ENCODE peak calls at places on chromosomes 16 and 17, in six cellular contexts. S, V, P, U, T and G are unnamed samples.

GRCh38 chr17:9844153-9844552 is 18.4 kb downstream of the GLP2R start:
- DNase-seq in U (no peak), V (no peak), S (no peak), T (no peak), P (no peak), G (no peak)

GRCh38 chr17:30929081-30929633 is 7.4 kb downstream of the ADAP2 start:
- DNase-seq in V (no peak), U (no peak), S (no peak), P (no peak), T (no peak), G (no peak)

GRCh38 chr17:80798595-80799552 is 192.8 kb upstream of the CHMP6 start:
- DNase-seq in T (no peak), U (no peak), P (no peak), V (no peak), S (no peak), G (no peak)

GRCh38 chr17:75454193-75454592 is 2.2 kb upstream of the TMEM94 start:
- DNase-seq in U (no peak), V (no peak), P (no peak), T (no peak), S (no peak), G (no peak)

GRCh38 chr17:75267146-75267402 is 4.0 kb downstream of the MIF4GD start:
- DNase-seq in P (no peak), V (no peak), S (no peak), T (no peak), U (no peak), G (no peak)

GRCh38 chr17:80980397-80981061 is 11.1 kb upstream of the CHMP6 start:
- DNase-seq in T (no peak), P (no peak), S (no peak), V (peak; percentile 51), U (no peak), G (no peak)

GRCh38 chr17:76873856-76874255 is 5.7 kb downstream of the MGAT5B start:
- DNase-seq in S (no peak), P (no peak), V (peak; percentile 55), U (no peak), T (no peak), G (no peak)

GRCh38 chr16:27399969-27400368 is 2.0 kb upstream of the IL21R start:
- DNase-seq in V (no peak), S (no peak), P (no peak), T (no peak), U (no peak), G (no peak)

GRCh38 chr17:67754001-67754400 is 36.3 kb downstream of the NOL11 start:
- DNase-seq in P (no peak), S (no peak), T (no peak), V (no peak), U (no peak), G (no peak)

GRCh38 chr17:2982854-2983636 is 80.4 kb downstream of the OR1D5 start:
- DNase-seq in T (peak; percentile 95), U (no peak), S (peak; percentile 94), P (peak; percentile 60), V (peak; percentile 61), G (no peak)
- H3K4me3 ChIP-seq in T (no peak overlapping the region), U (no peak overlapping the region), S (no peak overlapping the region), P (no peak overlapping the region), V (no peak overlapping the region), G (no peak overlapping the region)

GRCh38 chr16:4272114-4272954 is 489 bp downstream of the TFAP4 start:
- DNase-seq in V (no peak), U (no peak), P (peak; percentile 52), S (peak; percentile 40), T (peak; percentile 40), G (no peak)

GRCh38 chr16:4270091-4270490 is 2.7 kb downstream of the TFAP4 start:
- DNase-seq in P (no peak), T (no peak), V (no peak), U (no peak), S (no peak), G (no peak)

GRCh38 chr16:4273858-4274291 is 1.1 kb upstream of the TFAP4 start:
- DNase-seq in U (no peak), S (peak; percentile 71), P (peak; percentile 55), V (no peak), T (peak; percentile 64), G (no peak)

GRCh38 chr16:4271176-4272113 is 1.4 kb downstream of the TFAP4 start:
- DNase-seq in P (peak; percentile 93), U (no peak), T (peak; percentile 94), V (peak; percentile 88), S (peak; percentile 93), G (no peak)

GRCh38 chr16:4270595-4270994 is 2.2 kb downstream of the TFAP4 start:
- DNase-seq in V (no peak), P (no peak), U (no peak), T (no peak), S (no peak), G (no peak)
- H3K4me3 ChIP-seq in V (no peak overlapping the region), P (peak overlapping the region; percentile 79), U (no peak overlapping the region), T (peak overlapping the region; percentile 93), S (no peak overlapping the region), G (no peak overlapping the region)

GRCh38 chr16:71359431-71359830 is 908 bp downstream of the CALB2 start:
- DNase-seq in U (no peak), T (no peak), P (no peak), S (no peak), V (peak; percentile 8), G (no peak)

GRCh38 chr16:71356051-71356740 is 2.3 kb upstream of the CALB2 start:
- DNase-seq in V (no peak), P (no peak), T (no peak), U (no peak), S (no peak), G (no peak)

GRCh38 chr16:71358464-71359031 is at the start of gene CALB2:
- DNase-seq in V (no peak), U (no peak), P (peak; percentile 64), S (peak; percentile 64), T (peak; percentile 70), G (no peak)

GRCh38 chr16:71360378-71360777 is 1.9 kb downstream of the CALB2 start:
- DNase-seq in T (peak; percentile 95), P (no peak), U (peak; percentile 71), S (peak; percentile 88), V (peak; percentile 95), G (peak; percentile 74)

DNA sequence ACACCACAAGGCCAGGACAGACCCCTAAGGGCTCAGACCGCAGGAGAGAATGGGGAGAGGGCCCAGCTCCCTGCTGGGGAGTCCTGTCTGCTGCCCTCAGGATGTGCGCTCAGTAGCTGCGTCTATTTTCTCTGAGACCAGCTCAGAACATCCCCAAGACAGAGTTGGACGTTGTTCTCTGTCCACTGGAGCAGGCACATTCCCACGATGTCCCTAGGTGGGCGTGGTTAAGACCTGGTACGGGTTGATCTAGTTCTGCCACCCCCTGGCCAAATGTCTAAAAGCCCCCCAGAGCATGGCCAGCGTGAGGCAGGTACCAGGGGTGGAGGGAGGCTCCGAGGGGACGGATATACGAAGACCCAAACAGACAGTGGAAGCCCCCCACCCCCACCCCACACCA is 842 bp upstream of the CALB2 start:
- DNase-seq in P (no peak), U (no peak), T (no peak), V (no peak), S (no peak), G (no peak)
- H3K4me3 ChIP-seq in P (no peak overlapping the region), U (no peak overlapping the region), T (no peak overlapping the region), V (no peak overlapping the region), S (no peak overlapping the region), G (no peak overlapping the region)

GRCh38 chr17:62967111-62967449 is 1.0 kb downstream of the TANC2 start:
- DNase-seq in T (no peak), P (no peak), U (no peak), S (no peak), V (no peak), G (no peak)

GRCh38 chr17:62970617-62971016 is 4.6 kb downstream of the TANC2 start:
- DNase-seq in T (no peak), P (no peak), S (no peak), V (no peak), U (no peak), G (no peak)

GRCh38 chr17:62965649-62966425 is at the start of gene TANC2:
- DNase-seq in T (peak; percentile 87), V (peak; percentile 76), U (peak; percentile 51), S (peak; percentile 83), P (peak; percentile 86), G (no peak)

GRCh38 chr17:62966426-62967110 is 533 bp downstream of the TANC2 start:
- DNase-seq in P (peak; percentile 74), S (no peak), T (peak; percentile 22), U (no peak), V (no peak), G (no peak)

GRCh38 chr17:62968445-62968923 is 2.4 kb downstream of the TANC2 start:
- DNase-seq in P (peak; percentile 44), U (peak; percentile 78), S (peak; percentile 93), V (peak; percentile 85), T (peak; percentile 90), G (peak; percentile 71)
- H3K4me3 ChIP-seq in P (no peak overlapping the region), U (peak overlapping the region; percentile 94), S (no peak overlapping the region), V (peak overlapping the region; percentile 98), T (peak overlapping the region; percentile 98), G (peak overlapping the region; percentile 83)

DNA sequence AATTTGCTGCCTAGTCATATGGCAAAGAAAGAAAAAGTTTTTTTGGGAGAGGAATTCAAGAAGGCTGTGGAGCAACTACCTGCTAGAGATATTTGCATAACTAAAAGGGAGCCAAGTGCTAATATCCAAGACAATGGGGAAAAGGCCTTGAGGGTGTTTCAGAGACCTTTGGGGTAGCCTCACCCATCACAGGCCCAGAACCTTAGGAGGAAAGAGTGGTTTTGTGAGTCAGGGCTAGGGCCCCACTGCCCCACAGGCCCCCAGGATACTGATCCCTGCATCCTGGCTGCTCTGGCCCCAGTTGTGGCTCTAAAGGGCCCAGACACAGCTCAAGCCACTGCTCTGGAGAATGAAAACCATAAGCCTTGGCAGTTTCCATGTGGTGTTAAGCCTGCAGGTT is 41.9 kb upstream of the SDK2 start:
- DNase-seq in U (no peak), S (no peak), V (no peak), T (no peak), P (no peak), G (no peak)
- H3K4me3 ChIP-seq in U (no peak overlapping the region), S (no peak overlapping the region), V (no peak overlapping the region), T (no peak overlapping the region), P (no peak overlapping the region), G (no peak overlapping the region)

GRCh38 chr16:84080813-84081212 is 35.9 kb downstream of the MBTPS1 start:
- DNase-seq in U (no peak), S (no peak), P (no peak), V (no peak), T (no peak), G (no peak)

GRCh38 chr16:84084570-84085270 is 32.0 kb downstream of the MBTPS1 start:
- DNase-seq in P (peak; percentile 74), V (peak; percentile 38), S (peak; percentile 72), U (peak; percentile 44), T (peak; percentile 72), G (no peak)

GRCh38 chr16:84081446-84081989 is 35.2 kb downstream of the MBTPS1 start:
- DNase-seq in V (no peak), P (no peak), U (no peak), S (no peak), T (no peak), G (no peak)

GRCh38 chr16:84082110-84082509 is 34.6 kb downstream of the MBTPS1 start:
- DNase-seq in S (no peak), U (no peak), V (no peak), T (no peak), P (no peak), G (no peak)

GRCh38 chr16:84082835-84083569 is 33.7 kb downstream of the MBTPS1 start:
- DNase-seq in P (no peak), S (no peak), T (no peak), V (no peak), U (no peak), G (no peak)
- H3K4me3 ChIP-seq in P (no peak overlapping the region), S (no peak overlapping the region), T (no peak overlapping the region), V (no peak overlapping the region), U (no peak overlapping the region), G (no peak overlapping the region)